ENCODE peak calls at places on chromosome 16, in five cellular contexts. One of them, this sample, is unnamed.

GRCh38 chr16:50408001-50408400 is 39.2 kb upstream of the BRD7 start:
- DNase-seq in thyroid gland: no peak
- DNase-seq in OCI-LY7: no peak
- DNase-seq in T-cell: no peak
- DNase-seq in CD8-positive, alpha-beta T cell: no peak
- DNase-seq in this sample: no peak

GRCh38 chr16:4726616-4727015 is 7.5 kb downstream of the ANKS3 start:
- DNase-seq in thyroid gland: no peak
- DNase-seq in OCI-LY7: no peak
- DNase-seq in T-cell: no peak
- DNase-seq in CD8-positive, alpha-beta T cell: no peak
- DNase-seq in this sample: no peak

GRCh38 chr16:16041196-16041892 is 91.9 kb downstream of the ABCC1 start:
- DNase-seq in thyroid gland: no peak
- DNase-seq in OCI-LY7: no peak
- DNase-seq in T-cell: no peak
- DNase-seq in CD8-positive, alpha-beta T cell: no peak
- DNase-seq in this sample: no peak

GRCh38 chr16:56709686-56710040 is 20.3 kb upstream of the NUP93 start:
- DNase-seq in thyroid gland: no peak
- DNase-seq in OCI-LY7: no peak
- DNase-seq in T-cell: no peak
- DNase-seq in CD8-positive, alpha-beta T cell: no peak
- DNase-seq in this sample: no peak

GRCh38 chr16:89383095-89384003 is 107.0 kb downstream of the ANKRD11 start:
- DNase-seq in thyroid gland: peak
- DNase-seq in OCI-LY7: no peak
- DNase-seq in T-cell: peak
- DNase-seq in CD8-positive, alpha-beta T cell: no peak
- DNase-seq in this sample: peak

GRCh38 chr16:20814761-20815160 is 8.4 kb downstream of the REXO5 start:
- DNase-seq in thyroid gland: no peak
- DNase-seq in OCI-LY7: no peak
- DNase-seq in T-cell: no peak
- DNase-seq in CD8-positive, alpha-beta T cell: no peak
- DNase-seq in this sample: no peak

GRCh38 chr16:85332175-85332574 is 219.9 kb upstream of the CIBAR2 start:
- DNase-seq in thyroid gland: no peak
- DNase-seq in OCI-LY7: no peak
- DNase-seq in T-cell: no peak
- DNase-seq in CD8-positive, alpha-beta T cell: no peak
- DNase-seq in this sample: no peak

GRCh38 chr16:7605812-7606211 is 273.2 kb downstream of the RBFOX1 start:
- DNase-seq in thyroid gland: no peak
- DNase-seq in OCI-LY7: no peak
- DNase-seq in T-cell: no peak
- DNase-seq in CD8-positive, alpha-beta T cell: no peak
- DNase-seq in this sample: no peak

GRCh38 chr16:30525844-30526136 is 576 bp downstream of the ZNF768 start:
- DNase-seq in thyroid gland: no peak
- DNase-seq in OCI-LY7: no peak
- DNase-seq in T-cell: no peak
- DNase-seq in CD8-positive, alpha-beta T cell: no peak
- DNase-seq in this sample: no peak

GRCh38 chr16:58317608-58318152 is 22.9 kb upstream of the PRSS54 start:
- DNase-seq in thyroid gland: no peak
- DNase-seq in OCI-LY7: no peak
- DNase-seq in T-cell: no peak
- DNase-seq in CD8-positive, alpha-beta T cell: no peak
- DNase-seq in this sample: no peak

GRCh38 chr16:22618842-22619241 is 108.2 kb downstream of the NPIPB5 start:
- DNase-seq in thyroid gland: no peak
- DNase-seq in OCI-LY7: no peak
- DNase-seq in T-cell: no peak
- DNase-seq in CD8-positive, alpha-beta T cell: no peak
- DNase-seq in this sample: no peak

GRCh38 chr16:86951831-86952598 is 365.2 kb downstream of the C16orf95 start:
- DNase-seq in thyroid gland: no peak
- DNase-seq in OCI-LY7: no peak
- DNase-seq in T-cell: no peak
- DNase-seq in CD8-positive, alpha-beta T cell: no peak
- DNase-seq in this sample: no peak

GRCh38 chr16:19809693-19810092 is 75.0 kb downstream of the GPRC5B start:
- DNase-seq in thyroid gland: no peak
- DNase-seq in OCI-LY7: no peak
- DNase-seq in T-cell: no peak
- DNase-seq in CD8-positive, alpha-beta T cell: no peak
- DNase-seq in this sample: no peak

GRCh38 chr16:89787365-89787805 is 29.1 kb downstream of the FANCA start:
- DNase-seq in thyroid gland: no peak
- DNase-seq in OCI-LY7: no peak
- DNase-seq in T-cell: no peak
- DNase-seq in CD8-positive, alpha-beta T cell: no peak
- DNase-seq in this sample: no peak

GRCh38 chr16:87312008-87312407 is 5.2 kb downstream of the C16orf95 start:
- DNase-seq in thyroid gland: no peak
- DNase-seq in OCI-LY7: no peak
- DNase-seq in T-cell: no peak
- DNase-seq in CD8-positive, alpha-beta T cell: no peak
- DNase-seq in this sample: no peak

GRCh38 chr16:75628351-75628750 is 5.3 kb upstream of the ADAT1 start:
- DNase-seq in thyroid gland: no peak
- DNase-seq in OCI-LY7: no peak
- DNase-seq in T-cell: no peak
- DNase-seq in CD8-positive, alpha-beta T cell: no peak
- DNase-seq in this sample: no peak

GRCh38 chr16:85503642-85504224 is 109.4 kb upstream of the GSE1 start:
- DNase-seq in thyroid gland: no peak
- DNase-seq in OCI-LY7: no peak
- DNase-seq in T-cell: no peak
- DNase-seq in CD8-positive, alpha-beta T cell: no peak
- DNase-seq in this sample: no peak

GRCh38 chr16:73254983-73255382 is 207.1 kb upstream of the ZFHX3 start:
- DNase-seq in thyroid gland: no peak
- DNase-seq in OCI-LY7: no peak
- DNase-seq in T-cell: no peak
- DNase-seq in CD8-positive, alpha-beta T cell: no peak
- DNase-seq in this sample: no peak

GRCh38 chr16:29811170-29811895 is 660 bp upstream of the PRRT2 start:
- DNase-seq in thyroid gland: peak
- DNase-seq in OCI-LY7: peak
- DNase-seq in T-cell: peak
- DNase-seq in CD8-positive, alpha-beta T cell: peak
- DNase-seq in this sample: peak

GRCh38 chr16:82880361-82880760 is 253.6 kb downstream of the CDH13 start:
- DNase-seq in thyroid gland: no peak
- DNase-seq in OCI-LY7: no peak
- DNase-seq in T-cell: no peak
- DNase-seq in CD8-positive, alpha-beta T cell: no peak
- DNase-seq in this sample: no peak

GRCh38 chr16:72560617-72561016 is 388.7 kb upstream of the PMFBP1 start:
- DNase-seq in thyroid gland: no peak
- DNase-seq in OCI-LY7: no peak
- DNase-seq in T-cell: no peak
- DNase-seq in CD8-positive, alpha-beta T cell: no peak
- DNase-seq in this sample: no peak

GRCh38 chr16:81997738-81998137 is 13.5 kb downstream of the SDR42E1 start:
- DNase-seq in thyroid gland: no peak
- DNase-seq in OCI-LY7: no peak
- DNase-seq in T-cell: no peak
- DNase-seq in CD8-positive, alpha-beta T cell: no peak
- DNase-seq in this sample: no peak

GRCh38 chr16:3902731-3903130 is 22.2 kb upstream of the CREBBP start:
- DNase-seq in thyroid gland: no peak
- DNase-seq in OCI-LY7: no peak
- DNase-seq in T-cell: no peak
- DNase-seq in CD8-positive, alpha-beta T cell: no peak
- DNase-seq in this sample: no peak

GRCh38 chr16:2487903-2488531 is 13.1 kb downstream of the TBC1D24 start:
- DNase-seq in thyroid gland: no peak
- DNase-seq in OCI-LY7: no peak
- DNase-seq in T-cell: no peak
- DNase-seq in CD8-positive, alpha-beta T cell: peak
- DNase-seq in this sample: no peak

GRCh38 chr16:87803385-87803784 is 37.6 kb upstream of the KLHDC4 start:
- DNase-seq in thyroid gland: no peak
- DNase-seq in OCI-LY7: no peak
- DNase-seq in T-cell: no peak
- DNase-seq in CD8-positive, alpha-beta T cell: no peak
- DNase-seq in this sample: no peak

GRCh38 chr16:35908942-35909341 is 2449.5 kb downstream of the TP53TG3F start:
- DNase-seq in thyroid gland: no peak
- DNase-seq in OCI-LY7: peak
- DNase-seq in T-cell: no peak
- DNase-seq in CD8-positive, alpha-beta T cell: no peak
- DNase-seq in this sample: no peak

GRCh38 chr16:87924041-87924851 is 12.1 kb downstream of the CA5A start:
- DNase-seq in thyroid gland: peak
- DNase-seq in OCI-LY7: no peak
- DNase-seq in T-cell: no peak
- DNase-seq in CD8-positive, alpha-beta T cell: no peak
- DNase-seq in this sample: no peak

GRCh38 chr16:86775401-86775985 is 197.1 kb downstream of the FOXL1 start:
- DNase-seq in thyroid gland: no peak
- DNase-seq in OCI-LY7: no peak
- DNase-seq in T-cell: no peak
- DNase-seq in CD8-positive, alpha-beta T cell: no peak
- DNase-seq in this sample: no peak

GRCh38 chr16:81616321-81617020 is 162.6 kb upstream of the PLCG2 start:
- DNase-seq in thyroid gland: peak
- DNase-seq in OCI-LY7: peak
- DNase-seq in T-cell: peak
- DNase-seq in CD8-positive, alpha-beta T cell: peak
- DNase-seq in this sample: peak

GRCh38 chr16:4402439-4403132 is 13.8 kb downstream of the CORO7 start:
- DNase-seq in thyroid gland: peak
- DNase-seq in OCI-LY7: peak
- DNase-seq in T-cell: peak
- DNase-seq in CD8-positive, alpha-beta T cell: peak
- DNase-seq in this sample: peak

GRCh38 chr16:31402687-31403086 is 9.6 kb downstream of the ITGAD start:
- DNase-seq in thyroid gland: no peak
- DNase-seq in OCI-LY7: no peak
- DNase-seq in T-cell: no peak
- DNase-seq in CD8-positive, alpha-beta T cell: no peak
- DNase-seq in this sample: no peak

GRCh38 chr16:54444851-54445523 is 158.4 kb upstream of the IRX3 start:
- DNase-seq in thyroid gland: no peak
- DNase-seq in OCI-LY7: no peak
- DNase-seq in T-cell: no peak
- DNase-seq in CD8-positive, alpha-beta T cell: no peak
- DNase-seq in this sample: no peak

GRCh38 chr16:72291121-72291520 is 119.2 kb upstream of the PMFBP1 start:
- DNase-seq in thyroid gland: no peak
- DNase-seq in OCI-LY7: no peak
- DNase-seq in T-cell: no peak
- DNase-seq in CD8-positive, alpha-beta T cell: no peak
- DNase-seq in this sample: no peak

GRCh38 chr16:76176616-76177015 is 100.6 kb upstream of the CNTNAP4 start:
- DNase-seq in thyroid gland: no peak
- DNase-seq in OCI-LY7: no peak
- DNase-seq in T-cell: no peak
- DNase-seq in CD8-positive, alpha-beta T cell: no peak
- DNase-seq in this sample: no peak

GRCh38 chr16:14199624-14200023 is 128.5 kb downstream of the MRTFB start:
- DNase-seq in thyroid gland: no peak
- DNase-seq in OCI-LY7: no peak
- DNase-seq in T-cell: no peak
- DNase-seq in CD8-positive, alpha-beta T cell: no peak
- DNase-seq in this sample: no peak

GRCh38 chr16:78434401-78434800 is 334.9 kb downstream of the WWOX start:
- DNase-seq in thyroid gland: peak
- DNase-seq in OCI-LY7: no peak
- DNase-seq in T-cell: no peak
- DNase-seq in CD8-positive, alpha-beta T cell: no peak
- DNase-seq in this sample: no peak

GRCh38 chr16:59478806-59479205 is 744.7 kb upstream of the GOT2 start:
- DNase-seq in thyroid gland: no peak
- DNase-seq in OCI-LY7: no peak
- DNase-seq in T-cell: no peak
- DNase-seq in CD8-positive, alpha-beta T cell: no peak
- DNase-seq in this sample: no peak

GRCh38 chr16:19380316-19380715 is 37.4 kb upstream of the TMC5 start:
- DNase-seq in thyroid gland: peak
- DNase-seq in OCI-LY7: peak
- DNase-seq in T-cell: no peak
- DNase-seq in CD8-positive, alpha-beta T cell: no peak
- DNase-seq in this sample: no peak

GRCh38 chr16:13552960-13553257 is 367.0 kb upstream of the ERCC4 start:
- DNase-seq in thyroid gland: no peak
- DNase-seq in OCI-LY7: no peak
- DNase-seq in T-cell: no peak
- DNase-seq in CD8-positive, alpha-beta T cell: no peak
- DNase-seq in this sample: no peak